ENCODE peak calls at places on chromosome 16, in nine cellular contexts. K is ovary; C is Calu3; R is stimulated activated CD8-positive, alpha-beta memory T cell treated with anti-CD3 and anti-CD28 coated beads, Interleukin-2, amount 100 ng/mL, for 1 hour; I is neuronal stem cell; V is epithelial cell of esophagus; D is RPMI7951; O is NCI-H748 treated with DMSO at 0.1 percent for 48 hours; L is putamen. X is an unnamed sample.

GRCh38 chr16:6682142-6682811 is 650.4 kb upstream of the RBFOX1 start:
- DNase-seq in K (no peak), C (peak), R (no peak), I (peak), V (peak), D (peak), O (no peak), L (no peak), X (no peak)

GRCh38 chr16:85137323-85138072 is 25.2 kb upstream of the CIBAR2 start:
- DNase-seq in K (peak), C (peak), R (no peak), I (no peak), V (no peak), D (peak), O (no peak), L (peak), X (peak)

GRCh38 chr16:63066552-63066951 is 1030.3 kb upstream of the CDH8 start:
- DNase-seq in K (no peak), C (no peak), R (no peak), I (no peak), V (peak), D (no peak), O (no peak), L (no peak), X (no peak)

GRCh38 chr16:24721830-24722238 is 7.6 kb upstream of the TNRC6A start:
- DNase-seq in K (no peak), C (no peak), R (no peak), I (no peak), V (peak), D (peak), O (no peak), L (no peak), X (no peak)

GRCh38 chr16:8168016-8168415 is 422.3 kb downstream of the TMEM114 start:
- DNase-seq in K (no peak), C (no peak), R (no peak), I (no peak), V (no peak), D (no peak), O (no peak), L (peak), X (no peak)

GRCh38 chr16:50781043-50781442 is 39.2 kb downstream of the CYLD start:
- DNase-seq in K (no peak), C (no peak), R (no peak), I (no peak), V (peak), D (no peak), O (no peak), L (no peak), X (no peak)

GRCh38 chr16:87918866-87919680 is 17.3 kb downstream of the CA5A start:
- DNase-seq in K (peak), C (no peak), R (no peak), I (no peak), V (no peak), D (peak), O (no peak), L (no peak), X (no peak)

GRCh38 chr16:87327798-87328495 is 10.8 kb upstream of the C16orf95 start:
- DNase-seq in K (no peak), C (no peak), R (no peak), I (no peak), V (no peak), D (no peak), O (no peak), L (no peak), X (no peak)

GRCh38 chr16:88471575-88471974 is 18.5 kb downstream of the ZFPM1 start:
- DNase-seq in K (no peak), C (no peak), R (no peak), I (no peak), V (peak), D (no peak), O (no peak), L (no peak), X (no peak)

GRCh38 chr16:61471737-61472136 is 564.5 kb downstream of the CDH8 start:
- DNase-seq in K (no peak), C (no peak), R (no peak), I (no peak), V (no peak), D (no peak), O (no peak), L (no peak), X (no peak)

GRCh38 chr16:20441221-20441620 is 10.1 kb upstream of the ACSM2A start:
- DNase-seq in K (no peak), C (no peak), R (no peak), I (no peak), V (no peak), D (no peak), O (no peak), L (no peak), X (no peak)

GRCh38 chr16:50093607-50094570 is 28.1 kb downstream of the HEATR3 start:
- DNase-seq in K (no peak), C (no peak), R (no peak), I (no peak), V (no peak), D (no peak), O (no peak), L (peak), X (no peak)

GRCh38 chr16:66041907-66042306 is 324.6 kb upstream of the CDH5 start:
- DNase-seq in K (no peak), C (no peak), R (no peak), I (no peak), V (peak), D (no peak), O (no peak), L (no peak), X (no peak)

GRCh38 chr16:65655802-65656201 is 533.9 kb upstream of the CDH11 start:
- DNase-seq in K (no peak), C (no peak), R (no peak), I (no peak), V (no peak), D (no peak), O (no peak), L (no peak), X (no peak)

GRCh38 chr16:28549301-28549899 is 4.3 kb upstream of the SGF29 start:
- DNase-seq in K (no peak), C (peak), R (no peak), I (no peak), V (peak), D (peak), O (no peak), L (no peak), X (no peak)

GRCh38 chr16:57711-58110 is 4.1 kb downstream of the SNRNP25 start:
- DNase-seq in K (no peak), C (no peak), R (no peak), I (no peak), V (no peak), D (no peak), O (no peak), L (no peak), X (no peak)

GRCh38 chr16:86988920-86989715 is 328.1 kb downstream of the C16orf95 start:
- DNase-seq in K (no peak), C (no peak), R (no peak), I (no peak), V (no peak), D (no peak), O (no peak), L (no peak), X (no peak)

GRCh38 chr16:12145918-12146317 is 169.4 kb downstream of the SNX29 start:
- DNase-seq in K (no peak), C (no peak), R (no peak), I (no peak), V (no peak), D (no peak), O (no peak), L (no peak), X (no peak)

GRCh38 chr16:14275934-14276333 is 204.8 kb downstream of the MRTFB start:
- DNase-seq in K (no peak), C (no peak), R (no peak), I (no peak), V (no peak), D (no peak), O (no peak), L (no peak), X (no peak)

GRCh38 chr16:71467810-71468209 is 5.8 kb upstream of the ZNF23 start:
- DNase-seq in K (peak), C (peak), R (no peak), I (peak), V (peak), D (peak), O (no peak), L (no peak), X (no peak)

GRCh38 chr16:71460246-71460645 is 1.8 kb downstream of the ZNF23 start:
- DNase-seq in K (no peak), C (no peak), R (no peak), I (no peak), V (peak), D (peak), O (no peak), L (no peak), X (no peak)

GRCh38 chr16:89050868-89051311 is 42.8 kb upstream of the ACSF3 start:
- DNase-seq in K (no peak), C (no peak), R (no peak), I (no peak), V (no peak), D (no peak), O (no peak), L (no peak), X (no peak)

GRCh38 chr16:51034481-51035109 is 116.5 kb downstream of the SALL1 start:
- DNase-seq in K (no peak), C (no peak), R (no peak), I (no peak), V (no peak), D (no peak), O (no peak), L (peak), X (no peak)

GRCh38 chr16:29816694-29817441 is 916 bp downstream of the PAGR1 start:
- DNase-seq in K (peak), C (peak), R (no peak), I (no peak), V (peak), D (peak), O (no peak), L (no peak), X (peak)

GRCh38 chr16:12655530-12655929 is 148.2 kb downstream of the CPPED1 start:
- DNase-seq in K (no peak), C (no peak), R (no peak), I (no peak), V (no peak), D (no peak), O (no peak), L (no peak), X (no peak)

GRCh38 chr16:75535901-75536300 is at the start of gene CHST5:
- DNase-seq in K (no peak), C (no peak), R (no peak), I (no peak), V (no peak), D (no peak), O (no peak), L (no peak), X (no peak)

GRCh38 chr16:50371936-50372595 is 3.3 kb upstream of the BRD7 start:
- DNase-seq in K (peak), C (no peak), R (no peak), I (no peak), V (no peak), D (peak), O (no peak), L (peak), X (no peak)

GRCh38 chr16:80260906-80261311 is 279.9 kb upstream of the DYNLRB2 start:
- DNase-seq in K (no peak), C (no peak), R (no peak), I (peak), V (peak), D (no peak), O (no peak), L (no peak), X (no peak)

GRCh38 chr16:84647830-84648594 is at the start of gene KLHL36:
- DNase-seq in K (peak), C (peak), R (peak), I (peak), V (peak), D (peak), O (no peak), L (peak), X (no peak)

GRCh38 chr16:70750893-70751467 is 50.0 kb downstream of the VAC14 start:
- DNase-seq in K (peak), C (no peak), R (no peak), I (no peak), V (no peak), D (peak), O (no peak), L (no peak), X (no peak)

GRCh38 chr16:90016339-90016950 is 2.8 kb downstream of the DBNDD1 start:
- DNase-seq in K (no peak), C (no peak), R (no peak), I (no peak), V (no peak), D (no peak), O (no peak), L (no peak), X (no peak)

GRCh38 chr16:12340151-12340733 is 363.7 kb downstream of the SNX29 start:
- DNase-seq in K (no peak), C (peak), R (no peak), I (no peak), V (peak), D (peak), O (peak), L (no peak), X (no peak)

GRCh38 chr16:54870151-54870550 is 60.5 kb upstream of the IRX5 start:
- DNase-seq in K (no peak), C (no peak), R (no peak), I (no peak), V (no peak), D (no peak), O (no peak), L (no peak), X (no peak)